ENCODE peak calls at places on chromosomes 12 and 14, in six cellular contexts. One of them, this sample, is unnamed.

GRCh38 chr12:108724890-108725151 is 6.5 kb downstream of the CORO1C start:
- DNase-seq in HepG2: no peak
- DNase-seq in GM12878: no peak
- DNase-seq in SK-N-SH: no peak
- DNase-seq in K562: no peak
- DNase-seq in H1: no peak
- DNase-seq in this sample: no peak

GRCh38 chr14:61560323-61560722 is 135.0 kb upstream of the HIF1A start:
- DNase-seq in HepG2: peak; percentile 65
- DNase-seq in GM12878: no peak
- DNase-seq in SK-N-SH: no peak
- DNase-seq in K562: no peak
- DNase-seq in H1: no peak
- DNase-seq in this sample: no peak

GRCh38 chr12:90945070-90945649 is 9.8 kb downstream of the CCER1 start:
- DNase-seq in HepG2: peak; percentile 29
- DNase-seq in GM12878: no peak
- DNase-seq in SK-N-SH: peak; percentile 20
- DNase-seq in K562: peak; percentile 16
- DNase-seq in H1: no peak
- DNase-seq in this sample: no peak

GRCh38 chr12:62205348-62205747 is 54.9 kb upstream of the USP15 start:
- DNase-seq in HepG2: peak; percentile 63
- DNase-seq in GM12878: no peak
- DNase-seq in SK-N-SH: no peak
- DNase-seq in K562: no peak
- DNase-seq in H1: no peak
- DNase-seq in this sample: no peak

GRCh38 chr14:70884595-70885342 is 22.5 kb upstream of the PCNX1 start:
- DNase-seq in HepG2: no peak
- DNase-seq in GM12878: no peak
- DNase-seq in SK-N-SH: no peak
- DNase-seq in K562: peak; percentile 61
- DNase-seq in H1: no peak
- DNase-seq in this sample: no peak

GRCh38 chr14:67387195-67387594 is 24.8 kb downstream of the PLEK2 start:
- DNase-seq in HepG2: no peak
- DNase-seq in GM12878: no peak
- DNase-seq in SK-N-SH: no peak
- DNase-seq in K562: no peak
- DNase-seq in H1: no peak
- DNase-seq in this sample: no peak

GRCh38 chr12:6372403-6373003 is 2.9 kb downstream of the SCNN1A start:
- DNase-seq in HepG2: peak; percentile 91
- DNase-seq in GM12878: no peak
- DNase-seq in SK-N-SH: no peak
- DNase-seq in K562: no peak
- DNase-seq in H1: no peak
- DNase-seq in this sample: peak; percentile 34

GRCh38 chr14:74508844-74509428 is 15.4 kb downstream of the ISCA2 start:
- DNase-seq in HepG2: no peak
- DNase-seq in GM12878: no peak
- DNase-seq in SK-N-SH: no peak
- DNase-seq in K562: no peak
- DNase-seq in H1: no peak
- DNase-seq in this sample: no peak

GRCh38 chr12:47808049-47808448 is 11.7 kb downstream of the HDAC7 start:
- DNase-seq in HepG2: no peak
- DNase-seq in GM12878: peak; percentile 43
- DNase-seq in SK-N-SH: peak; percentile 73
- DNase-seq in K562: peak; percentile 48
- DNase-seq in H1: no peak
- DNase-seq in this sample: peak; percentile 74

GRCh38 chr12:72978999-72979398 is 706.8 kb downstream of the TRHDE start:
- DNase-seq in HepG2: no peak
- DNase-seq in GM12878: no peak
- DNase-seq in SK-N-SH: no peak
- DNase-seq in K562: no peak
- DNase-seq in H1: no peak
- DNase-seq in this sample: no peak

GRCh38 chr12:66323017-66323416 is 20.7 kb downstream of the HELB start:
- DNase-seq in HepG2: no peak
- DNase-seq in GM12878: no peak
- DNase-seq in SK-N-SH: no peak
- DNase-seq in K562: no peak
- DNase-seq in H1: no peak
- DNase-seq in this sample: no peak

GRCh38 chr12:66314278-66314677 is 12.0 kb downstream of the HELB start:
- DNase-seq in HepG2: no peak
- DNase-seq in GM12878: no peak
- DNase-seq in SK-N-SH: no peak
- DNase-seq in K562: no peak
- DNase-seq in H1: no peak
- DNase-seq in this sample: no peak

GRCh38 chr12:66321433-66321832 is 19.1 kb downstream of the HELB start:
- DNase-seq in HepG2: no peak
- DNase-seq in GM12878: no peak
- DNase-seq in SK-N-SH: no peak
- DNase-seq in K562: no peak
- DNase-seq in H1: no peak
- DNase-seq in this sample: no peak

DNA sequence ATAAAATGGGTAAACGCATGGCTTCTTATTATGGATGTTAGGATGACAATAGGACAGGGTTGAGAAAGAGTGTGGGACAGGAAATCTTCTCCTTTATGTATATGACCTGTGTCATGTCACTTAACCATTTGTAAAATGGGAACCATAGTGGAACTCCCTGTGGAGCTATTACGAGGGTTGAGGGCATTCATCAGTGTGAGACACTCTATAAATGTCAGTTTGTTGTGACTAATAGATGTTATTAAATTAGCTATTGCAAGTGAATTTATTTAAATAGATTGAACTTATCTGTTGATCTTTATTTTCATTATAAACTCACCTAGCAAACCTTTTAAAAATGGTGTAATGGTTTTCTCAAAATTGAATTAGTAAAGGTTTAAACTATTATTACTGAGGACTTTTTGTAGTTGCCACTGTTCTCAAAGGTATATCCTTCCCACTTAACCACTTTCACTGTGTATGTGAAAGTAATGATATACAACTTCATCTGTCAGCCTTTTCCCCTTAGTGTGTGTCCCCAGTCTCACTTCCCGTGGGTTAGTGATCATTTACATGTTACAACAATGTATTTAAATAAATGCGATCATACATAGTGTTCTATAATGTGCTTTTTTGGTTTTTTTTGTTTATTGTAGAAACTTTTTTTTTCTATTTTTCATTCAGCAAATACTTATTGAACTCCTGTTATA is 17.1 kb downstream of the HELB start:
- DNase-seq in HepG2: no peak
- DNase-seq in GM12878: no peak
- DNase-seq in SK-N-SH: no peak
- DNase-seq in K562: no peak
- DNase-seq in H1: no peak
- DNase-seq in this sample: no peak
- TF ChIP-seq GABPA in HepG2: no peak
- TF ChIP-seq GABPA in GM12878: no peak
- TF ChIP-seq GABPA in SK-N-SH: no peak
- TF ChIP-seq GABPA in K562: no peak
- TF ChIP-seq GABPA in H1: no peak
- TF ChIP-seq GABPA in this sample: no peak

GRCh38 chr14:62657376-62657775 is 387.9 kb downstream of the KCNH5 start:
- DNase-seq in HepG2: no peak
- DNase-seq in GM12878: no peak
- DNase-seq in SK-N-SH: no peak
- DNase-seq in K562: no peak
- DNase-seq in H1: no peak
- DNase-seq in this sample: no peak

GRCh38 chr14:62662811-62663477 is 382.3 kb downstream of the KCNH5 start:
- DNase-seq in HepG2: peak; percentile 2
- DNase-seq in GM12878: no peak
- DNase-seq in SK-N-SH: no peak
- DNase-seq in K562: no peak
- DNase-seq in H1: no peak
- DNase-seq in this sample: no peak

GRCh38 chr14:62667515-62667914 is 377.7 kb downstream of the KCNH5 start:
- DNase-seq in HepG2: no peak
- DNase-seq in GM12878: no peak
- DNase-seq in SK-N-SH: no peak
- DNase-seq in K562: no peak
- DNase-seq in H1: no peak
- DNase-seq in this sample: no peak

GRCh38 chr14:62661818-62662217 is 383.4 kb downstream of the KCNH5 start:
- DNase-seq in HepG2: no peak
- DNase-seq in GM12878: no peak
- DNase-seq in SK-N-SH: no peak
- DNase-seq in K562: no peak
- DNase-seq in H1: no peak
- DNase-seq in this sample: no peak
- TF ChIP-seq GABPA in HepG2: no peak
- TF ChIP-seq GABPA in GM12878: no peak
- TF ChIP-seq GABPA in SK-N-SH: no peak
- TF ChIP-seq GABPA in K562: no peak
- TF ChIP-seq GABPA in H1: no peak
- TF ChIP-seq GABPA in this sample: no peak

GRCh38 chr12:59944177-59944576 is 348.3 kb downstream of the SLC16A7 start:
- DNase-seq in HepG2: no peak
- DNase-seq in GM12878: no peak
- DNase-seq in SK-N-SH: no peak
- DNase-seq in K562: no peak
- DNase-seq in H1: no peak
- DNase-seq in this sample: no peak
- TF ChIP-seq GABPA in HepG2: no peak
- TF ChIP-seq GABPA in GM12878: no peak
- TF ChIP-seq GABPA in SK-N-SH: no peak
- TF ChIP-seq GABPA in K562: no peak
- TF ChIP-seq GABPA in H1: no peak
- TF ChIP-seq GABPA in this sample: no peak

DNA sequence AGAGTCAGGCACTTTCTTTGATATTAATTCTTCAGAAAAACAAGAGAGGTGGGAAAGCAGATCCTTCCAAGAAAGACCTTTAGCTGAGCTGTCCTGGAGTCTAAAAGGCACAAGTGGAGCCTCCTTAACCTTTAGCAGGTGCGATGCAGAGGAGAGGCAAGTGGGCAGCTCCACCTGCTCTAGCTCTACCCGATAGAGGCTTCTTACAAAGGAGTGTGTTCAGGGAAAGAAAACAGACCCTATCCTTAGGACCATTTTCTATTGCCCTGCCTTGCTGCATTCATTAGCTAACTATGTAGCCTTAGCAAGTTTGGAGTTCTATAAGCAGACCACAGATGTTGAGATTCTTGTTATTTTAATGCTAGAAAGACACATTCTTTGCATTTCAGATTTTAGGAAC is 214.6 kb downstream of the EGLN3 start:
- DNase-seq in HepG2: no peak
- DNase-seq in GM12878: no peak
- DNase-seq in SK-N-SH: no peak
- DNase-seq in K562: no peak
- DNase-seq in H1: no peak
- DNase-seq in this sample: no peak
- TF ChIP-seq GABPA in HepG2: no peak
- TF ChIP-seq GABPA in GM12878: no peak
- TF ChIP-seq GABPA in SK-N-SH: no peak
- TF ChIP-seq GABPA in K562: no peak
- TF ChIP-seq GABPA in H1: no peak
- TF ChIP-seq GABPA in this sample: no peak

GRCh38 chr12:50313256-50313931 is 30.1 kb upstream of the LIMA1 start:
- DNase-seq in HepG2: no peak
- DNase-seq in GM12878: no peak
- DNase-seq in SK-N-SH: no peak
- DNase-seq in K562: no peak
- DNase-seq in H1: no peak
- DNase-seq in this sample: no peak

GRCh38 chr12:50309950-50310349 is 26.6 kb upstream of the LIMA1 start:
- DNase-seq in HepG2: no peak
- DNase-seq in GM12878: no peak
- DNase-seq in SK-N-SH: no peak
- DNase-seq in K562: peak; percentile 38
- DNase-seq in H1: no peak
- DNase-seq in this sample: no peak

GRCh38 chr12:50315803-50316202 is 32.5 kb upstream of the LIMA1 start:
- DNase-seq in HepG2: no peak
- DNase-seq in GM12878: no peak
- DNase-seq in SK-N-SH: no peak
- DNase-seq in K562: no peak
- DNase-seq in H1: no peak
- DNase-seq in this sample: no peak

GRCh38 chr12:50317198-50317597 is 33.9 kb upstream of the LIMA1 start:
- DNase-seq in HepG2: no peak
- DNase-seq in GM12878: no peak
- DNase-seq in SK-N-SH: no peak
- DNase-seq in K562: no peak
- DNase-seq in H1: no peak
- DNase-seq in this sample: no peak

GRCh38 chr12:50314629-50315312 is 31.5 kb upstream of the LIMA1 start:
- DNase-seq in HepG2: peak; percentile 46
- DNase-seq in GM12878: no peak
- DNase-seq in SK-N-SH: peak; percentile 73
- DNase-seq in K562: peak; percentile 58
- DNase-seq in H1: no peak
- DNase-seq in this sample: no peak
- TF ChIP-seq GABPA in HepG2: no peak
- TF ChIP-seq GABPA in GM12878: no peak
- TF ChIP-seq GABPA in SK-N-SH: no peak
- TF ChIP-seq GABPA in K562: no peak
- TF ChIP-seq GABPA in H1: no peak
- TF ChIP-seq GABPA in this sample: no peak

DNA sequence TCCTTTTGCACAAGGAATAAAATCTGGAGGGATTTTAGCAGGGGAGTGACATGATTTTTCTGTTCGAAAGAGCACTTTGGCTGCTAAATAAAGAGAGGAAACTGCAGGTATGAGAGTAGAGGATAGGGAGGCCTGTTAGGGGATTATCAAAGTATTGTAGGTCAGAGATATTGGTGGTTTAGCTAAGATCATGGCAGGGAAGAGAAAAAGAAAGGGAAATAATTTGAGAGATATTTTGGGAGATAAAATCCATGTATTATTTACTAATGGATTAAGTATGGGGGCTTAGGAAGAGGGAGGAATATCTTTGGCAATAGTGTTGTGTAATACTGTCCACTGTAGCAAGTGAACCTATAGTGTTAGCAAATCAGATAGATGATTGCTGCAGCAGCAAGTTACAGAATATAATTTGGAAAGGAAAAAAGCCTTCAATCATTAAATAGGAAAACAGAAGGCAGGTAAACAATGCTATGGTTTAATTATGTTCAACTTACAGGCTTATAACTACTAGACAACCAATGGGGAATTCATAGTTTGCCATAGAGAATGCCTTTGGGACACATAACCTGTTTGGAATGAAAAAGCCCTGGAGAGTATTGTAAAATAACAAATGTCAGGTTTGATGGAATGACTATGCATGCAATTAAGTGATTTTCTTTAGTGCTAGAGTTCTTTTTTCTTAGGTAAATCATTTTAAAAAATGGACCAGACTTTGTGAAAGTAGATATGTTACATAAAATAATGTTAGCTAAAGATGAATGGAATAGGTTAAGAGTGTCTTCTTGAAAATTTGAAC is 50.5 kb downstream of the ADIPOR2 start:
- DNase-seq in HepG2: peak; percentile 66
- DNase-seq in GM12878: no peak
- DNase-seq in SK-N-SH: no peak
- DNase-seq in K562: no peak
- DNase-seq in H1: no peak
- DNase-seq in this sample: no peak
- TF ChIP-seq GABPA in HepG2: no peak
- TF ChIP-seq GABPA in GM12878: no peak
- TF ChIP-seq GABPA in SK-N-SH: no peak
- TF ChIP-seq GABPA in K562: no peak
- TF ChIP-seq GABPA in H1: no peak
- TF ChIP-seq GABPA in this sample: no peak

This sample was measured in HL-60.